ENCODE peak calls at places on chromosome 7, in eight cellular contexts. One of them, this sample, is unnamed.

GRCh38 chr7:122692769-122693309 is 6.1 kb downstream of the RNF133 start:
- DNase-seq in A172: no peak
- DNase-seq in RKO: no peak
- DNase-seq in ELR: no peak
- DNase-seq in activated CD8-positive, alpha-beta memory T cell treated with anti-CD3 and anti-CD28 coated beads for 4 hours: no peak
- DNase-seq in stimulated activated CD4-positive, alpha-beta T cell treated with anti-CD3 and anti-CD28 coated beads, Interleukin-2, amount 100 ng/mL, for 24 hours: no peak
- DNase-seq in astrocyte: no peak
- DNase-seq in AG09309: no peak
- DNase-seq in this sample: no peak

GRCh38 chr7:31735991-31736982 is 49.3 kb downstream of the PPP1R17 start:
- DNase-seq in A172: peak
- DNase-seq in RKO: peak
- DNase-seq in ELR: peak
- DNase-seq in activated CD8-positive, alpha-beta memory T cell treated with anti-CD3 and anti-CD28 coated beads for 4 hours: no peak
- DNase-seq in stimulated activated CD4-positive, alpha-beta T cell treated with anti-CD3 and anti-CD28 coated beads, Interleukin-2, amount 100 ng/mL, for 24 hours: peak
- DNase-seq in astrocyte: peak
- DNase-seq in AG09309: no peak
- DNase-seq in this sample: peak

GRCh38 chr7:155562106-155562505 is 15.7 kb upstream of the CNPY1 start:
- DNase-seq in A172: no peak
- DNase-seq in RKO: no peak
- DNase-seq in ELR: no peak
- DNase-seq in activated CD8-positive, alpha-beta memory T cell treated with anti-CD3 and anti-CD28 coated beads for 4 hours: no peak
- DNase-seq in stimulated activated CD4-positive, alpha-beta T cell treated with anti-CD3 and anti-CD28 coated beads, Interleukin-2, amount 100 ng/mL, for 24 hours: no peak
- DNase-seq in astrocyte: no peak
- DNase-seq in AG09309: no peak
- DNase-seq in this sample: no peak

GRCh38 chr7:10557375-10557774 is 416.3 kb upstream of the PHF14 start:
- DNase-seq in A172: no peak
- DNase-seq in RKO: no peak
- DNase-seq in ELR: no peak
- DNase-seq in activated CD8-positive, alpha-beta memory T cell treated with anti-CD3 and anti-CD28 coated beads for 4 hours: no peak
- DNase-seq in stimulated activated CD4-positive, alpha-beta T cell treated with anti-CD3 and anti-CD28 coated beads, Interleukin-2, amount 100 ng/mL, for 24 hours: no peak
- DNase-seq in astrocyte: no peak
- DNase-seq in AG09309: no peak
- DNase-seq in this sample: no peak

GRCh38 chr7:139753079-139753692 is 24.6 kb downstream of the HIPK2 start:
- DNase-seq in A172: no peak
- DNase-seq in RKO: no peak
- DNase-seq in ELR: no peak
- DNase-seq in activated CD8-positive, alpha-beta memory T cell treated with anti-CD3 and anti-CD28 coated beads for 4 hours: no peak
- DNase-seq in stimulated activated CD4-positive, alpha-beta T cell treated with anti-CD3 and anti-CD28 coated beads, Interleukin-2, amount 100 ng/mL, for 24 hours: no peak
- DNase-seq in astrocyte: no peak
- DNase-seq in AG09309: no peak
- DNase-seq in this sample: no peak

GRCh38 chr7:156156734-156157408 is 344.6 kb upstream of the SHH start:
- DNase-seq in A172: peak
- DNase-seq in RKO: peak
- DNase-seq in ELR: peak
- DNase-seq in activated CD8-positive, alpha-beta memory T cell treated with anti-CD3 and anti-CD28 coated beads for 4 hours: no peak
- DNase-seq in stimulated activated CD4-positive, alpha-beta T cell treated with anti-CD3 and anti-CD28 coated beads, Interleukin-2, amount 100 ng/mL, for 24 hours: no peak
- DNase-seq in astrocyte: peak
- DNase-seq in AG09309: no peak
- DNase-seq in this sample: no peak

GRCh38 chr7:115230882-115231508 is 309.1 kb downstream of the MDFIC start:
- DNase-seq in A172: peak
- DNase-seq in RKO: peak
- DNase-seq in ELR: peak
- DNase-seq in activated CD8-positive, alpha-beta memory T cell treated with anti-CD3 and anti-CD28 coated beads for 4 hours: no peak
- DNase-seq in stimulated activated CD4-positive, alpha-beta T cell treated with anti-CD3 and anti-CD28 coated beads, Interleukin-2, amount 100 ng/mL, for 24 hours: no peak
- DNase-seq in astrocyte: peak
- DNase-seq in AG09309: peak
- DNase-seq in this sample: peak

GRCh38 chr7:90816511-90817142 is 220.5 kb downstream of the CDK14 start:
- DNase-seq in A172: peak
- DNase-seq in RKO: peak
- DNase-seq in ELR: peak
- DNase-seq in activated CD8-positive, alpha-beta memory T cell treated with anti-CD3 and anti-CD28 coated beads for 4 hours: no peak
- DNase-seq in stimulated activated CD4-positive, alpha-beta T cell treated with anti-CD3 and anti-CD28 coated beads, Interleukin-2, amount 100 ng/mL, for 24 hours: no peak
- DNase-seq in astrocyte: peak
- DNase-seq in AG09309: peak
- DNase-seq in this sample: no peak

GRCh38 chr7:113197274-113197673 is 78.9 kb upstream of the SMIM30 start:
- DNase-seq in A172: peak
- DNase-seq in RKO: peak
- DNase-seq in ELR: peak
- DNase-seq in activated CD8-positive, alpha-beta memory T cell treated with anti-CD3 and anti-CD28 coated beads for 4 hours: no peak
- DNase-seq in stimulated activated CD4-positive, alpha-beta T cell treated with anti-CD3 and anti-CD28 coated beads, Interleukin-2, amount 100 ng/mL, for 24 hours: no peak
- DNase-seq in astrocyte: peak
- DNase-seq in AG09309: peak
- DNase-seq in this sample: no peak

GRCh38 chr7:58086461-58086860 is 636.5 kb downstream of the ZNF716 start:
- DNase-seq in A172: no peak
- DNase-seq in RKO: no peak
- DNase-seq in ELR: no peak
- DNase-seq in activated CD8-positive, alpha-beta memory T cell treated with anti-CD3 and anti-CD28 coated beads for 4 hours: no peak
- DNase-seq in stimulated activated CD4-positive, alpha-beta T cell treated with anti-CD3 and anti-CD28 coated beads, Interleukin-2, amount 100 ng/mL, for 24 hours: no peak
- DNase-seq in astrocyte: no peak
- DNase-seq in AG09309: no peak
- DNase-seq in this sample: no peak

GRCh38 chr7:77461246-77461645 is 45.1 kb upstream of the GSAP start:
- DNase-seq in A172: no peak
- DNase-seq in RKO: no peak
- DNase-seq in ELR: peak
- DNase-seq in activated CD8-positive, alpha-beta memory T cell treated with anti-CD3 and anti-CD28 coated beads for 4 hours: no peak
- DNase-seq in stimulated activated CD4-positive, alpha-beta T cell treated with anti-CD3 and anti-CD28 coated beads, Interleukin-2, amount 100 ng/mL, for 24 hours: no peak
- DNase-seq in astrocyte: no peak
- DNase-seq in AG09309: no peak
- DNase-seq in this sample: no peak